ENCODE peak calls at places on chromosome 22, in ten cellular contexts. J is ovary, P is A549, O is suprapubic skin, N is stomach, W is K562, R is HepG2, H is transverse colon, M is sigmoid colon, X is H1. Y is an unnamed sample.

GRCh38 chr22:49971232-49972162 is 10.9 kb downstream of the PIM3 start:
- DNase-seq in J (peak; percentile 87), P (peak; percentile 84), O (peak; percentile 89), N (peak; percentile 93), W (peak; percentile 84), R (no peak), H (peak; percentile 92), M (peak; percentile 88), X (no peak), Y (peak; percentile 69)

GRCh38 chr22:27668828-27669797 is 132.4 kb downstream of the MN1 start:
- DNase-seq in J (no peak), P (peak; percentile 87), O (no peak), N (no peak), W (peak; percentile 78), R (peak; percentile 91), H (peak; percentile 56), M (no peak), X (no peak), Y (no peak)

GRCh38 chr22:30205281-30206115 is 41.1 kb downstream of the LIF start:
- DNase-seq in J (no peak), P (peak; percentile 99), O (peak; percentile 89), N (peak; percentile 25), W (no peak), R (peak; percentile 40), H (no peak), M (peak; percentile 87), X (no peak), Y (peak; percentile 53)

GRCh38 chr22:30204742-30205111 is 41.8 kb downstream of the LIF start:
- DNase-seq in J (peak; percentile 58), P (no peak), O (peak; percentile 81), N (peak; percentile 59), W (no peak), R (no peak), H (peak; percentile 36), M (no peak), X (no peak), Y (no peak)

GRCh38 chr22:27637604-27638003 is 164.0 kb downstream of the MN1 start:
- DNase-seq in J (no peak), P (no peak), O (no peak), N (no peak), W (no peak), R (no peak), H (no peak), M (no peak), X (no peak), Y (no peak)

GRCh38 chr22:35064664-35065063 is 1.3 kb upstream of the ISX start:
- DNase-seq in J (no peak), P (no peak), O (no peak), N (no peak), W (peak; percentile 62), R (peak; percentile 83), H (peak; percentile 22), M (no peak), X (no peak), Y (no peak)

GRCh38 chr22:20238567-20239062 is 29.5 kb downstream of the RTN4R start:
- DNase-seq in J (no peak), P (peak; percentile 48), O (no peak), N (peak; percentile 77), W (peak; percentile 99), R (peak; percentile 41), H (peak; percentile 44), M (no peak), X (peak; percentile 34), Y (no peak)

GRCh38 chr22:25475554-25476022 is 88.9 kb upstream of the GRK3 start:
- DNase-seq in J (no peak), P (peak; percentile 6), O (no peak), N (no peak), W (no peak), R (no peak), H (no peak), M (peak; percentile 72), X (no peak), Y (no peak)

GRCh38 chr22:29165336-29166060 is 40.2 kb upstream of the EMID1 start:
- DNase-seq in J (no peak), P (no peak), O (peak; percentile 40), N (no peak), W (no peak), R (no peak), H (no peak), M (peak; percentile 40), X (no peak), Y (no peak)

GRCh38 chr22:25628494-25628893 is 64.0 kb downstream of the GRK3 start:
- DNase-seq in J (no peak), P (no peak), O (no peak), N (no peak), W (no peak), R (no peak), H (no peak), M (no peak), X (no peak), Y (no peak)

GRCh38 chr22:23060612-23061400 is 9.5 kb upstream of the GNAZ start:
- DNase-seq in J (no peak), P (no peak), O (peak; percentile 40), N (peak; percentile 20), W (no peak), R (no peak), H (no peak), M (no peak), X (no peak), Y (no peak)

GRCh38 chr22:37273126-37273845 is 9.0 kb upstream of the CYTH4 start:
- DNase-seq in J (no peak), P (no peak), O (no peak), N (no peak), W (peak; percentile 39), R (no peak), H (no peak), M (no peak), X (no peak), Y (no peak)

GRCh38 chr22:22111267-22111751 is 128.7 kb upstream of the TOP3B start:
- DNase-seq in J (no peak), P (peak; percentile 42), O (no peak), N (no peak), W (peak; percentile 89), R (no peak), H (no peak), M (no peak), X (no peak), Y (no peak)

DNA sequence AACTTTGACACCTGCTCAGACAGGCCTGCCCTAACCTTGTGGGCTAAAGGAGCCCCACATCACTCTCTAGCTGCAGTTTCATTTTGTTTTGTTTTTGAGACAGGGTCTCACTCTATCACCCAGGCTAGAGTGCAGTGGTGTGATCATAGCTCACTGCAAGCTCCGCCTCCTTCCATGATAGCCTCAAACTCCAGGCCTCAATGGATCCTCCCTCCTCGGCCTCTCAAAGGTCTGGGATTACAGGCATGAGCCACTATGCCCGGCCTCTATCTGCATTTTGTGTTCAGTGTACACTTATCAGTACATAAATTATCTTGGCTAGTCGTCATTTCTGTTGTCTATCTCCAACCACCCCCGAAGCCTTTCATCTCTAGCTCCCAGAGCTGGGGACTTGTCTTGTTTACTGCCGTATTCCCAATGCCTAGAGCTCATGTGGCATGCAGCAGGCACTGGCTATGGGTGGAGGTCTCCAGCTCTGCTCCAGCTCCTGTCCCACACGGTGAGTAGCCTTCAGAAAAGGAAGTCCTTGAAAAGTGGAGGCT is 22.1 kb upstream of the PEX26 start:
- DNase-seq in J (no peak), P (no peak), O (no peak), N (no peak), W (no peak), R (no peak), H (no peak), M (no peak), X (no peak), Y (no peak)
- H3K27ac ChIP-seq in J (peak overlapping the region; percentile 61), P (peak overlapping the region; percentile 95), O (peak overlapping the region; percentile 80), N (peak overlapping the region; percentile 83), W (no peak overlapping the region), R (peak overlapping the region; percentile 6), H (peak overlapping the region; percentile 66), M (peak overlapping the region; percentile 95), X (no peak overlapping the region), Y (peak overlapping the region; percentile 84)

DNA sequence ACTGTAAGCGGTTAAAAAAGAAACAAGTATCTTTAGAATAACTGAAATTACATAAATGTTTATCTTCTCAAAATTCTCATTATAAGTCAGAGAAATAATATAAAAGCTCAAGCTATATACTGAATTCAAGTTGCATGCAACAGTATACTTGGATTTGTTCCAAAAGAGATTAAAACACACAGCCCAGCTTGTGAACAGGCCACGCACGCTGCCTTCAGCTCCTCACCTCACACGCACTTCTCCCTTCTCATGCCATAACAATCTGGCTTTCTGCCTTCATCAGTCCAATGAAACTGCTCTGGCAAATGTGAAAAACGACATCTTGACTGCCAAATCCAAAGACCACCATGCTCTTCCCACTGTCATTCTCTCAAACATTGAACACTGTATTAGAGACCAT is 22.1 kb downstream of the ATP6V1E1 start:
- DNase-seq in J (no peak), P (no peak), O (no peak), N (no peak), W (no peak), R (no peak), H (no peak), M (peak; percentile 77), X (no peak), Y (no peak)
- TF ChIP-seq EP300 in J (no peak), P (no peak), O (no peak), N (no peak), W (no peak), R (no peak), H (peak; percentile 85), M (peak; percentile 93), X (no peak), Y (no peak)

GRCh38 chr22:18059473-18059872 is 18.3 kb upstream of the PEX26 start:
- DNase-seq in J (no peak), P (no peak), O (no peak), N (no peak), W (no peak), R (no peak), H (no peak), M (no peak), X (no peak), Y (no peak)

GRCh38 chr22:18056802-18057474 is 20.9 kb upstream of the PEX26 start:
- DNase-seq in J (no peak), P (no peak), O (no peak), N (no peak), W (no peak), R (no peak), H (peak; percentile 50), M (no peak), X (no peak), Y (no peak)

GRCh38 chr22:18056161-18056666 is 21.6 kb upstream of the PEX26 start:
- DNase-seq in J (no peak), P (peak; percentile 44), O (no peak), N (no peak), W (peak; percentile 31), R (peak; percentile 77), H (peak; percentile 57), M (no peak), X (no peak), Y (no peak)

GRCh38 chr22:18058770-18059169 is 19.0 kb upstream of the PEX26 start:
- DNase-seq in J (no peak), P (no peak), O (no peak), N (no peak), W (no peak), R (no peak), H (no peak), M (no peak), X (no peak), Y (no peak)

GRCh38 chr22:18057568-18058209 is 20.1 kb upstream of the PEX26 start:
- DNase-seq in J (peak; percentile 92), P (peak; percentile 85), O (peak; percentile 86), N (peak; percentile 60), W (peak; percentile 34), R (peak; percentile 63), H (peak; percentile 74), M (peak; percentile 98), X (no peak), Y (peak; percentile 60)
- H3K27ac ChIP-seq in J (peak overlapping the region; percentile 61), P (peak overlapping the region; percentile 95), O (peak overlapping the region; percentile 80), N (peak overlapping the region; percentile 83), W (no peak overlapping the region), R (no peak overlapping the region), H (peak overlapping the region; percentile 66), M (peak overlapping the region; percentile 95), X (no peak overlapping the region), Y (no peak overlapping the region)

GRCh38 chr22:42646569-42647525 is 2.3 kb downstream of the CYB5R3 start:
- DNase-seq in J (peak; percentile 65), P (no peak), O (no peak), N (peak; percentile 91), W (peak; percentile 68), R (no peak), H (peak; percentile 61), M (no peak), X (no peak), Y (no peak)
- TF ChIP-seq EP300 in J (no peak), P (no peak), O (no peak), N (no peak), W (peak; percentile 39), R (no peak), H (no peak), M (no peak), X (no peak), Y (no peak)

Y was measured in tibial nerve.